ENCODE peak calls at places on chromosomes 12 and 14, in four cellular contexts. One of them, this sample, is unnamed. For H3K9me3, the result is how much of the 10 kb centered on the place peaks cover.

GRCh38 chr12:114700392-114701103 is 16.6 kb upstream of the TBX3 start:
- DNase-seq in left lung: no peak
- DNase-seq in hepatocyte: no peak
- DNase-seq in astrocyte: no peak
- DNase-seq in this sample: no peak

GRCh38 chr12:108201808-108202207 is 72.7 kb downstream of the WSCD2 start:
- DNase-seq in hepatocyte: no peak
- DNase-seq in left lung: no peak
- DNase-seq in astrocyte: no peak
- DNase-seq in this sample: peak

GRCh38 chr14:58245562-58245961 is 919 bp downstream of the PSMA3 start:
- DNase-seq in astrocyte: no peak
- DNase-seq in hepatocyte: no peak
- DNase-seq in left lung: no peak
- DNase-seq in this sample: no peak

GRCh38 chr12:25001311-25001710 is 52.4 kb upstream of the BCAT1 start:
- DNase-seq in left lung: no peak
- DNase-seq in hepatocyte: no peak
- DNase-seq in astrocyte: peak
- DNase-seq in this sample: no peak

GRCh38 chr12:19243577-19243976 is 114.0 kb downstream of the PLEKHA5 start:
- DNase-seq in astrocyte: no peak
- DNase-seq in left lung: no peak
- DNase-seq in hepatocyte: no peak
- DNase-seq in this sample: no peak

GRCh38 chr14:30657606-30658163 is 35.6 kb downstream of the SCFD1 start:
- DNase-seq in left lung: no peak
- DNase-seq in astrocyte: no peak
- DNase-seq in hepatocyte: no peak
- DNase-seq in this sample: no peak

GRCh38 chr12:45379261-45379660 is 163.4 kb downstream of the ANO6 start:
- DNase-seq in astrocyte: no peak
- DNase-seq in hepatocyte: no peak
- DNase-seq in left lung: no peak
- DNase-seq in this sample: no peak

GRCh38 chr14:100467939-100468338 is 119.3 kb downstream of the BEGAIN start:
- DNase-seq in hepatocyte: no peak
- DNase-seq in left lung: no peak
- DNase-seq in astrocyte: no peak
- DNase-seq in this sample: no peak

GRCh38 chr12:63525831-63526230 is 142.5 kb downstream of the DPY19L2 start:
- DNase-seq in left lung: no peak
- DNase-seq in astrocyte: no peak
- DNase-seq in hepatocyte: no peak
- DNase-seq in this sample: no peak

GRCh38 chr12:87152841-87153528 is 876.2 kb downstream of the C12orf50 start:
- DNase-seq in left lung: no peak
- DNase-seq in astrocyte: no peak
- DNase-seq in hepatocyte: no peak
- DNase-seq in this sample: no peak

GRCh38 chr12:87152084-87152483 is 877.1 kb downstream of the C12orf50 start:
- DNase-seq in hepatocyte: no peak
- DNase-seq in astrocyte: no peak
- DNase-seq in left lung: no peak
- DNase-seq in this sample: no peak

GRCh38 chr12:87155616-87156015 is 873.6 kb downstream of the C12orf50 start:
- DNase-seq in hepatocyte: no peak
- DNase-seq in astrocyte: peak
- DNase-seq in left lung: no peak
- DNase-seq in this sample: no peak

DNA sequence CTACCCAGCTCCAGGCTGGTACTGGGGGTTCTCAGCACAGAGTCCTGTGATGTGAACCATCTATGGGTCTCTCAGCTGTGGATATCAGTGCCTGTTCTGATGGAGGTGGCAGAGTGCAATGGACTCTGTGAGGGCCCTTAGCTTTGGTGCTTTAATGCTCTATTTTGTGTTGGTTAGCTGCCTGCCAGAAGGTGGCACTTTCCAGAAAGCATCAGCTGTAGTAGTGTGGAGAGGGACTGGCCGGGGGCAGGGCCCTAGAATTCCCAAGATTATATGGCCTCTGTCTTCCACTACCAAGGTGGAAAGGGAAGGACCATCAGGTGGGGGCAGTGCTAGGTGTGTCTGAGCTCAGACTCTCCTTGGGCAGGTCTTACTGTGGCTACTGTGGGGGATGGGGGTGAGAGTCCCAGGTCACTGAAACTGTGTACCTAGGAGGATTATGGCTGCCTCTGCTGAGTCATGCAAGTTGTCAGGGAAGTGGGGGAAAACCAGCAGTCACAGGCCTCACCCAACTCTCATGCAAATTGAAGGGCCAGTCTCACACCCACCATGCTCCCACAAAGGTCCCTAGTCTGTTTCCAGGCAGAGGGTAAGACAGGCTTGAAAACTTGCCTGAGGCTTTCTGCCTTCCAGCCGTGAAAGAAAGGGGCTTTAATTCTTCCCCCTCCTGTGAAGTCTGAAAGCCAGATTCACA is 878.1 kb downstream of the C12orf50 start:
- DNase-seq in hepatocyte: peak
- DNase-seq in astrocyte: no peak
- DNase-seq in left lung: no peak
- DNase-seq in this sample: peak
- H3K9me3 ChIP-seq in hepatocyte: under half
- H3K9me3 ChIP-seq in astrocyte: under half
- H3K9me3 ChIP-seq in left lung: under half
- H3K9me3 ChIP-seq in this sample: under half

DNA sequence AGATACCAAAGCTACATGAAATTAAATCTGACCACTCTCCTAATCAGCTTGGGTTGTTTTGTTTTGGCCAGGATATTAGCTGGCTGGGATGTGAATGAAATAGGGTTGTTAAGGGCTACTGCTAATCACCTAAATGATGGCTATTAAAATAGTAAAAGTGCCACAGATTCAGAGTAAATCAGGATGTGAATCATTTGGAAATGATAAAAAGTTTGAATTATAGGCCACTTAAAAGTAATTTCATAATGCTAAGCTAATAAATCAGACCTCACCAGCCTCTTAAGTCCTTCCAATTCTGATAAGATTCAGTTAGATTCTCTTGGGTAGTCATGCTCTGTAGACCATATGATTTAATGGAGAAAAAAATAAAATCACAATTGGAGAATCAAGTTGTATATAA is 12.0 kb downstream of the HELB start:
- DNase-seq in hepatocyte: no peak
- DNase-seq in astrocyte: no peak
- DNase-seq in left lung: no peak
- DNase-seq in this sample: no peak
- H3K27ac ChIP-seq in hepatocyte: no peak
- H3K27ac ChIP-seq in astrocyte: no peak
- H3K27ac ChIP-seq in left lung: no peak
- H3K27ac ChIP-seq in this sample: no peak

GRCh38 chr12:5678186-5678585 is 246.3 kb downstream of the NTF3 start:
- DNase-seq in astrocyte: no peak
- DNase-seq in left lung: no peak
- DNase-seq in hepatocyte: no peak
- DNase-seq in this sample: no peak
- TF ChIP-seq CTCF in astrocyte: no peak
- TF ChIP-seq CTCF in left lung: no peak
- TF ChIP-seq CTCF in hepatocyte: no peak
- TF ChIP-seq CTCF in this sample: no peak

GRCh38 chr14:87503711-87504110 is 489.3 kb downstream of the GALC start:
- DNase-seq in astrocyte: no peak
- DNase-seq in left lung: no peak
- DNase-seq in hepatocyte: no peak
- DNase-seq in this sample: no peak
- H3K9me3 ChIP-seq in astrocyte: under half
- H3K9me3 ChIP-seq in left lung: under half
- H3K9me3 ChIP-seq in hepatocyte: under half
- H3K9me3 ChIP-seq in this sample: under half

GRCh38 chr14:35826952-35827416 is 846 bp downstream of the BRMS1L start:
- DNase-seq in hepatocyte: no peak
- DNase-seq in astrocyte: no peak
- DNase-seq in left lung: no peak
- DNase-seq in this sample: no peak
- H3K27ac ChIP-seq in hepatocyte: peak
- H3K27ac ChIP-seq in astrocyte: no peak
- H3K27ac ChIP-seq in left lung: peak
- H3K27ac ChIP-seq in this sample: peak

DNA sequence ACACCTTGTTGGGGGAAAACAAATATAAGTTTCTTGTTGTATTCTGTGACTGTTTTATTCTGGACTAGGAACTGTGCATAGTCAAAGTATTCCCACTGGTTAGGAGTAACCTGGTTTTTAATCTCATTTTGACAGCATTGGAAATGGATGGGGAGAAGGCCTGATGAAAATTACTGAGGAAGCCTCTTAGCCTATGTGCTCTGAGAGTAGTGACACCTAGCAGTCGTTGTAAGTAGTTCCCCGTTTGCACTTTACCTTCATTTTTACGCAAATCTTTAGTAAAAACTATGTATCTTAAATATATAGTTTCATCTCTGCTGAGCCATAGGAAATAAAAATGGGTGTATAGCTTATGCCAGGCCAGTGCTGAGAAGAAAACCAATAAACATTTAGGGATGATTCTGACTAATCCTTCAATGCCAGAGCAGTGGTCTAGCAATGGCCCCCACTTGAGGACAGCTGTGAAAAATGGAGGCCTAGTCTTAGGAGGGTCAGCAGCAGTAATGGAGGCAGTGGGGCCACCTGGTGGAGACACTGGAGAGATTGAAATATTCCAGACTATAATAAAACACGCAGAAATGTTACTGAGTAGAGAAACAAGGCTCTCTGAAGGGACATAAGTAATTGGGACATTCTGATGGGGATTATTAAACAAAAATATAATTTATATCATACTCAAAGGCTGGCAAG is 133.2 kb upstream of the NOVA1 start:
- DNase-seq in left lung: peak
- DNase-seq in astrocyte: no peak
- DNase-seq in hepatocyte: peak
- DNase-seq in this sample: peak
- TF ChIP-seq CTCF in left lung: no peak
- TF ChIP-seq CTCF in astrocyte: peak
- TF ChIP-seq CTCF in hepatocyte: peak
- TF ChIP-seq CTCF in this sample: peak

DNA sequence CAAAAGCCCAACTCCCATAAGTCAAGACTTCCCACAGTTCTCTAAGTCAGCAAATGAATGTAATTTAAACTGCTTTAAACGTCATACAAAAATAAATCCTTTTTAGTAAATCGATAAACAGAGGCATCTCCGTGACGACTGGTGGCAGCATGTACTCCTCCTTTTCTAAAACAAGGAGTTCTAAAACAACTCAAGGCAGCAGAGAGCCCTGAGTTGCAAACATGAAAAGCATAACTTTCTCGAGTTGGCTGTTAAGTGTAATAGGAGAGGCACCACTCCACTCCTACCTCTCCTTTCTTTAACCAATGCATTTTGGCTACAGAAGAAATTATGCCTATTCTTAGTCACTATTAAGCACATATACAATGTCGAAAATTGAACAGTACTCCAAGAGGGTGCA is 22.0 kb downstream of the LTBR start:
- DNase-seq in hepatocyte: no peak
- DNase-seq in left lung: no peak
- DNase-seq in astrocyte: no peak
- DNase-seq in this sample: no peak
- H3K9me3 ChIP-seq in hepatocyte: under half
- H3K9me3 ChIP-seq in left lung: under half
- H3K9me3 ChIP-seq in astrocyte: under half
- H3K9me3 ChIP-seq in this sample: under half

DNA sequence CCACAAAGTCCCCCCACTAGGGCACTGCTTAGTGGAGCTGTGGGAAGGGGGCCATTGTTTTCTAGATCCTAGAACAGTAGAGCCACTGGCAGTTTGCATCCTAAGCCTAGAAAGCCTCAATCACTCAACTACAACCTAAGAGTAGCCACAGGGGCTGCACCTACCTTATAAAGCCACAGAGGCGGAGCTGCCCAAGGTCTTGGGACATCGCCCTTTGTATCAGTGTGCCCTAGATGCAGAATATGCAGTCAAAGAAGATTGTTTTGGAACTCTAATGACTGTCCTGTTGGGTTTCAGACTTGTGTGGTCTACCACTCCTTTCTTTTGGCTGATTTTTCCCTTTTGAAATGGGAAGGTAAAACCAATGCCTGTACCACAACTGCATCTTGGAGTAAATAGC is 59.5 kb downstream of the ATP2B1 start:
- DNase-seq in astrocyte: no peak
- DNase-seq in left lung: no peak
- DNase-seq in hepatocyte: no peak
- DNase-seq in this sample: no peak
- H3K27ac ChIP-seq in astrocyte: no peak
- H3K27ac ChIP-seq in left lung: no peak
- H3K27ac ChIP-seq in hepatocyte: no peak
- H3K27ac ChIP-seq in this sample: no peak

DNA sequence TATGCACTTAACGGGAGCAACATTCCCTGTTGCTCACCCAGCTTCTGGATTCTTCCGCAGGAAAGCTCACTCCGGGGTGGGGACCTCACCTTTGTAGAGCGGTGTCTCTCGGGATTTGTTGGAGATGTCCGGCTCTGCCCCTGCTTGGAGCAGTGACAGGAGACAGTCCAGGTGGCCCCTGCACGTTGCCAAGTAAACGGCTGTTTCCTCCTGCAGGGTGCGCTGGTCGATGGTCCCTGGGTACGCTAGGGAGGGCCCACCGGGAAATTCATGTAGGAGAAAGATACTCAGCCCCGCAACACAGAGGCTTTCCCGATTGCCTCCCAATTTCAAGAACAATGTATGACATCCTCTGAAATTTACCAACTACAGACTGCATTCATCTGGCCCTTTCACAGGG is 23.1 kb downstream of the ASB2 start:
- DNase-seq in astrocyte: no peak
- DNase-seq in hepatocyte: no peak
- DNase-seq in left lung: peak
- DNase-seq in this sample: peak
- TF ChIP-seq CTCF in astrocyte: no peak
- TF ChIP-seq CTCF in hepatocyte: no peak
- TF ChIP-seq CTCF in left lung: no peak
- TF ChIP-seq CTCF in this sample: peak

GRCh38 chr14:65631040-65631439 is 218.5 kb downstream of the FUT8 start:
- DNase-seq in left lung: no peak
- DNase-seq in astrocyte: no peak
- DNase-seq in hepatocyte: no peak
- DNase-seq in this sample: no peak

GRCh38 chr14:65627315-65627714 is 214.8 kb downstream of the FUT8 start:
- DNase-seq in hepatocyte: no peak
- DNase-seq in left lung: no peak
- DNase-seq in astrocyte: no peak
- DNase-seq in this sample: no peak

GRCh38 chr14:65637780-65638179 is 225.2 kb downstream of the FUT8 start:
- DNase-seq in astrocyte: peak
- DNase-seq in hepatocyte: no peak
- DNase-seq in left lung: no peak
- DNase-seq in this sample: no peak

GRCh38 chr14:65628664-65629063 is 216.1 kb downstream of the FUT8 start:
- DNase-seq in left lung: no peak
- DNase-seq in astrocyte: no peak
- DNase-seq in hepatocyte: no peak
- DNase-seq in this sample: no peak

GRCh38 chr14:65632487-65632886 is 220.0 kb downstream of the FUT8 start:
- DNase-seq in hepatocyte: no peak
- DNase-seq in astrocyte: no peak
- DNase-seq in left lung: no peak
- DNase-seq in this sample: no peak
- H3K9me3 ChIP-seq in hepatocyte: under half
- H3K9me3 ChIP-seq in astrocyte: under half
- H3K9me3 ChIP-seq in left lung: under half
- H3K9me3 ChIP-seq in this sample: under half